ENCODE peak calls at places on chromosomes 4 and X, in seven cellular contexts. P, U, D, I, Z, W and Q are unnamed samples.

GRCh38 chrX:39613508-39613921 is 484.2 kb downstream of the BCOR start:
- DNase-seq in P (peak; percentile 17), U (peak; percentile 5), D (peak; percentile 56), I (no peak), Z (no peak), W (peak; percentile 64), Q (no peak)

GRCh38 chrX:19332983-19333382 is 10.7 kb upstream of the PDHA1 start:
- DNase-seq in P (no peak), U (no peak), D (no peak), I (no peak), Z (no peak), W (peak; percentile 33), Q (no peak)

GRCh38 chr4:166252487-166253402 is 379.7 kb downstream of the TLL1 start:
- DNase-seq in P (no peak), U (peak; percentile 28), D (no peak), I (no peak), Z (no peak), W (peak; percentile 62), Q (peak; percentile 32)

GRCh38 chr4:104446431-104446925 is 48.2 kb downstream of the CXXC4 start:
- DNase-seq in P (no peak), U (no peak), D (no peak), I (no peak), Z (no peak), W (no peak), Q (no peak)

GRCh38 chrX:120660638-120661037 is 30.8 kb upstream of the C1GALT1C1 start:
- DNase-seq in P (no peak), U (no peak), D (no peak), I (no peak), Z (no peak), W (no peak), Q (no peak)

GRCh38 chr4:153471691-153472080 is 5.5 kb downstream of the TMEM131L start:
- DNase-seq in P (no peak), U (peak; percentile 54), D (no peak), I (no peak), Z (no peak), W (no peak), Q (no peak)

GRCh38 chr4:2761035-2761923 is 5.1 kb upstream of the TNIP2 start:
- DNase-seq in P (no peak), U (no peak), D (no peak), I (no peak), Z (no peak), W (peak; percentile 53), Q (peak; percentile 79)

GRCh38 chr4:99087887-99088484 is 602 bp downstream of the ADH5 start:
- DNase-seq in P (peak; percentile 81), U (peak; percentile 52), D (peak; percentile 89), I (peak; percentile 63), Z (peak; percentile 87), W (peak; percentile 57), Q (peak; percentile 47)

GRCh38 chr4:3307060-3307459 is 14.2 kb downstream of the RGS12 start:
- DNase-seq in P (no peak), U (no peak), D (no peak), I (no peak), Z (no peak), W (no peak), Q (no peak)

GRCh38 chrX:38262715-38263620 is 42.3 kb upstream of the SRPX start:
- DNase-seq in P (no peak), U (no peak), D (no peak), I (peak; percentile 46), Z (no peak), W (no peak), Q (no peak)

GRCh38 chr4:28357985-28358384 is 1497.3 kb downstream of the STIM2 start:
- DNase-seq in P (no peak), U (no peak), D (no peak), I (no peak), Z (no peak), W (peak; percentile 54), Q (peak; percentile 43)

GRCh38 chr4:128560754-128561495 is 248.6 kb upstream of the JADE1 start:
- DNase-seq in P (no peak), U (no peak), D (no peak), I (no peak), Z (no peak), W (no peak), Q (peak; percentile 76)
- TF ChIP-seq CTCF in P (no peak), U (no peak), D (no peak), I (no peak), Z (no peak), W (no peak), Q (no peak)

GRCh38 chr4:119310826-119311225 is 11.1 kb downstream of the FABP2 start:
- DNase-seq in P (no peak), U (no peak), D (no peak), I (no peak), Z (no peak), W (no peak), Q (no peak)

GRCh38 chr4:119314356-119314755 is 7.6 kb downstream of the FABP2 start:
- DNase-seq in P (peak; percentile 35), U (peak; percentile 57), D (no peak), I (peak; percentile 22), Z (no peak), W (peak; percentile 83), Q (no peak)

GRCh38 chr4:119317996-119318395 is 3.9 kb downstream of the FABP2 start:
- DNase-seq in P (no peak), U (no peak), D (no peak), I (no peak), Z (no peak), W (no peak), Q (no peak)

GRCh38 chr4:119313237-119313636 is 8.7 kb downstream of the FABP2 start:
- DNase-seq in P (no peak), U (no peak), D (no peak), I (no peak), Z (no peak), W (no peak), Q (no peak)

DNA sequence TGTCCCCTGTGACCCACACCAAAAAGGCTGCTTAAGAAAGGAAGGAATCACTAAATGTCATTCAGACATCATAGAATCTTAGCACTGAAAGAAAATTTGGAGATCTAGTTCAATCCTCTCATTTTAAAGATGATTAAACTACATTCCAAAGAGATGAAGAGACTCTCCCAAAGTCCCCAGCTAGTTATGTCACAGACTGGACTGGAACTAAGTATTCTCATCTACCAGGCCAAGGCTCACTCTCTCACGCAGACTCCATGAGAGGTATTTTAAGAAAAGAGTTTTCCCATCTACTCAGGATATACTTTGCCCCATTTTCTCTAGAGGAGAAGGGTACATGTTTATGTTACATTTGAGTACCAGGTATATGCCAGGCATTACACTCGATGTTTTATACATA is 6.9 kb downstream of the FABP2 start:
- DNase-seq in P (no peak), U (no peak), D (no peak), I (no peak), Z (no peak), W (no peak), Q (no peak)
- H3K4me3 ChIP-seq in P (no peak overlapping the region), U (no peak overlapping the region), D (no peak overlapping the region), I (no peak overlapping the region), Z (no peak overlapping the region), W (no peak overlapping the region), Q (no peak overlapping the region)

DNA sequence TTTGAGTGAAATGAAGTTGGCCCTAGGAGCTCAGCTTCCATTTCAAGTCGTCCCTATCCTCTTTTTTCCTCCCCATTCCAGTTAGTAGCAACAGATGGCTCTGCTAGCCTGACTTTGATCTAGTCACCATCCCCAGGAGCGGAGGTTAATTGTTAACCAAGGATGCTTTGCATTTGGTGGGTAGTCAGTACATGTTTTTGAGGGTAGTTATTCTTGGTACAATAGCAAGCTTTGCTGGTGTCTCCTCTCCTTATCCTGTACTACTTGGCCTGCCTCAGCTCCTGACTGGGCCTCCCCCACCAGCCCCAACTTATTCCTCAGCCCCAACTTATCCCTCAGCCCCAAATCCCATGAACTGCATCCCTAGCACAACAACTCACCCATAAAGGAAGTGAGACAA is 14.8 kb upstream of the RTL5 start:
- DNase-seq in P (no peak), U (no peak), D (no peak), I (no peak), Z (no peak), W (no peak), Q (no peak)
- H3K4me1 ChIP-seq in P (no peaks in the 10 kb centered on the region), U (no peaks in the 10 kb centered on the region), D (no peaks in the 10 kb centered on the region), I (no peaks in the 10 kb centered on the region), Z (no peaks in the 10 kb centered on the region), W (no peaks in the 10 kb centered on the region), Q (no peaks in the 10 kb centered on the region)

DNA sequence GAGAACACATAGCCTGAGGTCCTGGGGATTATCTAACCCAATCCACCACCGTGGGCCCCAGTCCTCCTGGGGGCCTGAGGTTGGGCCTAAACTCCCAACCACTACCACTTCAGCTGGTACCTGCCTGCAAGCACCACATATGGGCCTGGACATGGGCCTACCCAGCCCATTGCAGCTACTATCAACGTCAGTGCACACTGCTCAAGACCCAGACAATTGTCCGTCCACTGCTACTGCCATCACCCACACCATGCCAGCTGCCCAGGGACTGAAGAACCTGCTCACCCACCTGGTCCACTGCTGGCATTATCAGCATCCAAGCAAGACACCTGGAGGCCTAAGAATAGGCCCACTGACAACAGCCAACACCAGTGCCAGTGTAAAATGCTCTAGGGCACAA is 88.1 kb downstream of the COL4A5 start:
- DNase-seq in P (no peak), U (no peak), D (no peak), I (no peak), Z (no peak), W (no peak), Q (no peak)
- TF ChIP-seq CTCF in P (no peak), U (no peak), D (no peak), I (no peak), Z (no peak), W (no peak), Q (no peak)

GRCh38 chrX:24423960-24424359 is 41.1 kb upstream of the PDK3 start:
- DNase-seq in P (no peak), U (no peak), D (peak; percentile 43), I (no peak), Z (no peak), W (no peak), Q (no peak)
- H3K4me3 ChIP-seq in P (no peak overlapping the region), U (no peak overlapping the region), D (no peak overlapping the region), I (no peak overlapping the region), Z (no peak overlapping the region), W (no peak overlapping the region), Q (no peak overlapping the region)

DNA sequence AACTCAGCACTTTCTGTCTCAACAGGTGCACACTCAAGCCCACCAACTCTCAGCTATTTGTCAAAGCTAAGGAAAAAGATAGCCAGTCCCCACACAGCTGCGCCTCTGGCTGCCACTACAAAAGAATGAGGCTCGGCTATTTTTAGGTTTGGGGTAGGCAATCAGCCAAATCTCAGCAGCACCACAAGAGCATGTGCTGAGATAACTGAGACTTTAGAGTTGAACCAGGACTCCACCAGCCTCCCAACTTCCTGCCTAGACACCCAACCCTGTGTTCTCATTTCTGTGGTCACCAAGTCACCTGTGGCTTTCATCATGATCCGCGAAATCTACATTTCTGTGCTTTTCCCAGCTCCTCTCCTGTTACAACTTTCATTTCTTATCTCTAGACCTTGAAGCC is 28.0 kb downstream of the DMD start:
- DNase-seq in P (peak; percentile 9), U (peak; percentile 94), D (peak; percentile 47), I (peak; percentile 8), Z (no peak), W (peak; percentile 28), Q (no peak)
- H3K4me1 ChIP-seq in P (no peaks in the 10 kb centered on the region), U (peaks cover 39% of the 10 kb centered on the region), D (no peaks in the 10 kb centered on the region), I (no peaks in the 10 kb centered on the region), Z (no peaks in the 10 kb centered on the region), W (peaks cover 15% of the 10 kb centered on the region), Q (no peaks in the 10 kb centered on the region)

GRCh38 chr4:6889736-6890324 is 19.8 kb upstream of the TBC1D14 start:
- DNase-seq in P (no peak), U (no peak), D (no peak), I (no peak), Z (no peak), W (no peak), Q (no peak)
- TF ChIP-seq CTCF in P (no peak), U (no peak), D (no peak), I (no peak), Z (no peak), W (no peak), Q (no peak)